ENCODE peak calls at places on chromosome 12, in eight cellular contexts. One of them, this sample, is unnamed.

GRCh38 chr12:124210991-124211577 is 83.8 kb upstream of the RFLNA start:
- DNase-seq in AG04450: no peak
- DNase-seq in A549: no peak
- DNase-seq in body of pancreas: no peak
- DNase-seq in BJ: no peak
- DNase-seq in GM20000: no peak
- DNase-seq in tibial artery: no peak
- DNase-seq in psoas muscle: no peak
- DNase-seq in this sample: no peak

GRCh38 chr12:44379827-44380226 is 496.3 kb downstream of the NELL2 start:
- DNase-seq in AG04450: no peak
- DNase-seq in A549: no peak
- DNase-seq in body of pancreas: no peak
- DNase-seq in BJ: no peak
- DNase-seq in GM20000: no peak
- DNase-seq in tibial artery: no peak
- DNase-seq in psoas muscle: no peak
- DNase-seq in this sample: no peak

GRCh38 chr12:121124402-121125109 is 8.1 kb upstream of the P2RX7 start:
- DNase-seq in AG04450: peak; percentile 49
- DNase-seq in A549: peak; percentile 95
- DNase-seq in body of pancreas: peak; percentile 56
- DNase-seq in BJ: peak; percentile 51
- DNase-seq in GM20000: no peak
- DNase-seq in tibial artery: no peak
- DNase-seq in psoas muscle: no peak
- DNase-seq in this sample: no peak

GRCh38 chr12:12004524-12004923 is 66.2 kb upstream of the BCL2L14 start:
- DNase-seq in AG04450: no peak
- DNase-seq in A549: no peak
- DNase-seq in body of pancreas: no peak
- DNase-seq in BJ: no peak
- DNase-seq in GM20000: no peak
- DNase-seq in tibial artery: no peak
- DNase-seq in psoas muscle: no peak
- DNase-seq in this sample: no peak

GRCh38 chr12:104985206-104985605 is 910 bp upstream of the NOPCHAP1 start:
- DNase-seq in AG04450: no peak
- DNase-seq in A549: peak; percentile 29
- DNase-seq in body of pancreas: no peak
- DNase-seq in BJ: no peak
- DNase-seq in GM20000: no peak
- DNase-seq in tibial artery: no peak
- DNase-seq in psoas muscle: no peak
- DNase-seq in this sample: no peak

GRCh38 chr12:32454075-32454474 is 54.7 kb downstream of the FGD4 start:
- DNase-seq in AG04450: peak; percentile 21
- DNase-seq in A549: peak; percentile 65
- DNase-seq in body of pancreas: no peak
- DNase-seq in BJ: no peak
- DNase-seq in GM20000: no peak
- DNase-seq in tibial artery: no peak
- DNase-seq in psoas muscle: no peak
- DNase-seq in this sample: no peak

GRCh38 chr12:30064906-30065305 is 281.2 kb upstream of the TMTC1 start:
- DNase-seq in AG04450: no peak
- DNase-seq in A549: no peak
- DNase-seq in body of pancreas: no peak
- DNase-seq in BJ: no peak
- DNase-seq in GM20000: no peak
- DNase-seq in tibial artery: no peak
- DNase-seq in psoas muscle: no peak
- DNase-seq in this sample: no peak

GRCh38 chr12:123389560-123390351 is 5.8 kb downstream of the KMT5A start:
- DNase-seq in AG04450: no peak
- DNase-seq in A549: no peak
- DNase-seq in body of pancreas: peak; percentile 50
- DNase-seq in BJ: no peak
- DNase-seq in GM20000: peak; percentile 81
- DNase-seq in tibial artery: no peak
- DNase-seq in psoas muscle: peak; percentile 43
- DNase-seq in this sample: peak; percentile 28

GRCh38 chr12:77861317-77861716 is 30.6 kb downstream of the NAV3 start:
- DNase-seq in AG04450: no peak
- DNase-seq in A549: no peak
- DNase-seq in body of pancreas: no peak
- DNase-seq in BJ: no peak
- DNase-seq in GM20000: no peak
- DNase-seq in tibial artery: no peak
- DNase-seq in psoas muscle: no peak
- DNase-seq in this sample: no peak

GRCh38 chr12:79988368-79988767 is 53.5 kb upstream of the PPP1R12A start:
- DNase-seq in AG04450: no peak
- DNase-seq in A549: no peak
- DNase-seq in body of pancreas: no peak
- DNase-seq in BJ: peak; percentile 10
- DNase-seq in GM20000: no peak
- DNase-seq in tibial artery: no peak
- DNase-seq in psoas muscle: no peak
- DNase-seq in this sample: no peak

GRCh38 chr12:1579626-1580025 is 14.8 kb downstream of the FBXL14 start:
- DNase-seq in AG04450: no peak
- DNase-seq in A549: no peak
- DNase-seq in body of pancreas: no peak
- DNase-seq in BJ: no peak
- DNase-seq in GM20000: no peak
- DNase-seq in tibial artery: no peak
- DNase-seq in psoas muscle: no peak
- DNase-seq in this sample: no peak

GRCh38 chr12:52359511-52360103 is 7.7 kb downstream of the KRT85 start:
- DNase-seq in AG04450: no peak
- DNase-seq in A549: no peak
- DNase-seq in body of pancreas: no peak
- DNase-seq in BJ: no peak
- DNase-seq in GM20000: no peak
- DNase-seq in tibial artery: peak; percentile 5
- DNase-seq in psoas muscle: no peak
- DNase-seq in this sample: no peak

GRCh38 chr12:65023485-65023884 is 97.6 kb downstream of the WIF1 start:
- DNase-seq in AG04450: no peak
- DNase-seq in A549: no peak
- DNase-seq in body of pancreas: no peak
- DNase-seq in BJ: no peak
- DNase-seq in GM20000: no peak
- DNase-seq in tibial artery: no peak
- DNase-seq in psoas muscle: no peak
- DNase-seq in this sample: no peak

GRCh38 chr12:68259318-68259940 is 6.0 kb upstream of the IL22 start:
- DNase-seq in AG04450: no peak
- DNase-seq in A549: no peak
- DNase-seq in body of pancreas: no peak
- DNase-seq in BJ: no peak
- DNase-seq in GM20000: no peak
- DNase-seq in tibial artery: no peak
- DNase-seq in psoas muscle: no peak
- DNase-seq in this sample: no peak

GRCh38 chr12:49549735-49550710 is 11.2 kb downstream of the KCNH3 start:
- DNase-seq in AG04450: no peak
- DNase-seq in A549: no peak
- DNase-seq in body of pancreas: no peak
- DNase-seq in BJ: no peak
- DNase-seq in GM20000: no peak
- DNase-seq in tibial artery: no peak
- DNase-seq in psoas muscle: no peak
- DNase-seq in this sample: no peak

GRCh38 chr12:13079440-13079906 is 24.0 kb downstream of the GSG1 start:
- DNase-seq in AG04450: no peak
- DNase-seq in A549: no peak
- DNase-seq in body of pancreas: no peak
- DNase-seq in BJ: no peak
- DNase-seq in GM20000: no peak
- DNase-seq in tibial artery: no peak
- DNase-seq in psoas muscle: no peak
- DNase-seq in this sample: no peak
- TF ChIP-seq CTCF in AG04450: peak; percentile 20
- TF ChIP-seq CTCF in A549: no peak
- TF ChIP-seq CTCF in body of pancreas: no peak
- TF ChIP-seq CTCF in BJ: peak; percentile 3
- TF ChIP-seq CTCF in GM20000: no peak
- TF ChIP-seq CTCF in tibial artery: no peak
- TF ChIP-seq CTCF in psoas muscle: no peak
- TF ChIP-seq CTCF in this sample: peak; percentile 61

GRCh38 chr12:33588082-33588712 is 148.6 kb upstream of the SYT10 start:
- DNase-seq in AG04450: no peak
- DNase-seq in A549: peak; percentile 49
- DNase-seq in body of pancreas: peak; percentile 3
- DNase-seq in BJ: no peak
- DNase-seq in GM20000: peak; percentile 10
- DNase-seq in tibial artery: peak; percentile 57
- DNase-seq in psoas muscle: no peak
- DNase-seq in this sample: no peak
- TF ChIP-seq CTCF in AG04450: no peak
- TF ChIP-seq CTCF in A549: no peak
- TF ChIP-seq CTCF in body of pancreas: no peak
- TF ChIP-seq CTCF in BJ: no peak
- TF ChIP-seq CTCF in GM20000: no peak
- TF ChIP-seq CTCF in tibial artery: no peak
- TF ChIP-seq CTCF in psoas muscle: no peak
- TF ChIP-seq CTCF in this sample: no peak

GRCh38 chr12:101485015-101485414 is 9.9 kb downstream of the SPIC start:
- DNase-seq in AG04450: no peak
- DNase-seq in A549: no peak
- DNase-seq in body of pancreas: no peak
- DNase-seq in BJ: no peak
- DNase-seq in GM20000: no peak
- DNase-seq in tibial artery: no peak
- DNase-seq in psoas muscle: no peak
- DNase-seq in this sample: no peak

GRCh38 chr12:101491325-101491724 is 16.2 kb downstream of the SPIC start:
- DNase-seq in AG04450: no peak
- DNase-seq in A549: no peak
- DNase-seq in body of pancreas: peak; percentile 13
- DNase-seq in BJ: no peak
- DNase-seq in GM20000: no peak
- DNase-seq in tibial artery: peak; percentile 24
- DNase-seq in psoas muscle: no peak
- DNase-seq in this sample: no peak

DNA sequence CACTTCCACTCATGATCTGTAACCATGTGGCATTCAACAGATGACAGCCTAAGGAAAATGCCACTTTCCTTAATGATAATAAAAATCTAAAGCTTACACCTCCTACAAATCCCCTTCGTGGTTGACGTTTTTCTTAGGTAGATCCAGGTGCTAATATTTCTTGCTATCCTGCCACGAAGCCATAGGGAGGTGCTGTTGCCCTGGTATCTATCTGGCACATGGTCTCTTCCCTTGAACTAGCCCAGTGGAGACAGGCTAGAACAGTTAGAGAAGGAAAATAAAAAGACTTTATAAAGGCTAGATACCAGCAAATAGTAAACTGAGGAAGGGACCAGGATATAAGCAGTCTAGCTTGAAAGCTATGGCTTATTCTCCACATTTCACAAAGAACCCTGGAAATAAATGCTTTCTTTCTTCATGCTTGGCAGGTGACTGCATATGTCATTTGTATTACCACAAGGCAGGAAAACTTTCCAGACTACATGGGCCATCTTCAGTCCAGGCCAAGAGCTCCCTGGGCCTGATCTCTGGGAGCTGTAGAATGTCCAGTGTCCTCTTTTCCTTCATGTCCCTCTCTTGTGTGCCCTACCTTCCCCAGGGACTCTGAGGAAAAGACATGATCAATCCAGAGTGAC is 15.3 kb downstream of the SPIC start:
- DNase-seq in AG04450: no peak
- DNase-seq in A549: peak; percentile 62
- DNase-seq in body of pancreas: peak; percentile 61
- DNase-seq in BJ: no peak
- DNase-seq in GM20000: no peak
- DNase-seq in tibial artery: no peak
- DNase-seq in psoas muscle: no peak
- DNase-seq in this sample: peak; percentile 16
- TF ChIP-seq CTCF in AG04450: no peak
- TF ChIP-seq CTCF in A549: peak; percentile 27
- TF ChIP-seq CTCF in body of pancreas: peak; percentile 37
- TF ChIP-seq CTCF in BJ: no peak
- TF ChIP-seq CTCF in GM20000: peak; percentile 42
- TF ChIP-seq CTCF in tibial artery: no peak
- TF ChIP-seq CTCF in psoas muscle: peak; percentile 70
- TF ChIP-seq CTCF in this sample: peak; percentile 26

DNA sequence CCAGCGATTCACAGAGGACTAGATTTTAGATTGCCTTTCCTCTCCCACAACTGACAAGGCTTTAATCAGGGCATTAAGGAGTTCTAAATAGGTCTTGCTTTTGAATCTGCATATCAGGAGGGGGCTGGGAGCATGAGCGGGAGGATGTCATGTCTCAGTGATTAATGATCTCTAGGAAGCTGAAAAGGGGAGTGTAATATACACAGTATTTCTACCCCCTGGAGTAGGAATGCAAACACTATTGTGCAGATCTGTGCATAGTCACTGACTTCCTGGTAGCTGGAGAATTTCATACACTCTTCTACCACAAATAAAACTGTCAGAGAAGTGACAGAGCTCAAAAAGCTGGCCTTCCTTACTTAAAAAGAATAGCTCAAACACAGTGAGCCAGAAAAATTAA is 65.7 kb downstream of the RIC8B start:
- DNase-seq in AG04450: peak; percentile 30
- DNase-seq in A549: peak; percentile 80
- DNase-seq in body of pancreas: peak; percentile 39
- DNase-seq in BJ: no peak
- DNase-seq in GM20000: no peak
- DNase-seq in tibial artery: no peak
- DNase-seq in psoas muscle: no peak
- DNase-seq in this sample: no peak
- TF ChIP-seq CTCF in AG04450: no peak
- TF ChIP-seq CTCF in A549: no peak
- TF ChIP-seq CTCF in body of pancreas: no peak
- TF ChIP-seq CTCF in BJ: no peak
- TF ChIP-seq CTCF in GM20000: no peak
- TF ChIP-seq CTCF in tibial artery: no peak
- TF ChIP-seq CTCF in psoas muscle: no peak
- TF ChIP-seq CTCF in this sample: no peak

GRCh38 chr12:118120579-118121363 is 15.2 kb upstream of the PEBP1 start:
- DNase-seq in AG04450: peak; percentile 44
- DNase-seq in A549: peak; percentile 69
- DNase-seq in body of pancreas: peak; percentile 85
- DNase-seq in BJ: no peak
- DNase-seq in GM20000: peak; percentile 86
- DNase-seq in tibial artery: peak; percentile 68
- DNase-seq in psoas muscle: peak; percentile 73
- DNase-seq in this sample: peak; percentile 79
- TF ChIP-seq CTCF in AG04450: peak; percentile 76
- TF ChIP-seq CTCF in A549: peak; percentile 75
- TF ChIP-seq CTCF in body of pancreas: peak; percentile 85
- TF ChIP-seq CTCF in BJ: peak; percentile 82
- TF ChIP-seq CTCF in GM20000: no peak
- TF ChIP-seq CTCF in tibial artery: peak; percentile 72
- TF ChIP-seq CTCF in psoas muscle: peak; percentile 71
- TF ChIP-seq CTCF in this sample: peak; percentile 73

GRCh38 chr12:60501124-60501729 is 905.4 kb downstream of the SLC16A7 start:
- DNase-seq in AG04450: no peak
- DNase-seq in A549: no peak
- DNase-seq in body of pancreas: peak; percentile 18
- DNase-seq in BJ: no peak
- DNase-seq in GM20000: no peak
- DNase-seq in tibial artery: no peak
- DNase-seq in psoas muscle: no peak
- DNase-seq in this sample: no peak
- TF ChIP-seq CTCF in AG04450: no peak
- TF ChIP-seq CTCF in A549: no peak
- TF ChIP-seq CTCF in body of pancreas: no peak
- TF ChIP-seq CTCF in BJ: no peak
- TF ChIP-seq CTCF in GM20000: no peak
- TF ChIP-seq CTCF in tibial artery: no peak
- TF ChIP-seq CTCF in psoas muscle: no peak
- TF ChIP-seq CTCF in this sample: no peak

This sample was measured in endothelial cell.